ENCODE peak calls at places on chromosomes 6 and 20, in five cellular contexts. F, X, Q, E and T are unnamed samples.

GRCh38 chr6:139708342-139709199 is 334.1 kb upstream of the CITED2 start:
- DNase-seq in Q (no peak), E (no peak), F (no peak), X (peak; percentile 21), T (no peak)

GRCh38 chr6:79467716-79468115 is 69.5 kb downstream of the LCA5 start:
- DNase-seq in E (no peak), Q (no peak), X (no peak), F (no peak), T (no peak)

GRCh38 chr20:56835829-56836228 is 206.7 kb downstream of the TFAP2C start:
- DNase-seq in Q (no peak), X (no peak), F (no peak), E (no peak), T (no peak)

GRCh38 chr20:63665708-63666107 is 7.6 kb downstream of the RTEL1 start:
- DNase-seq in X (no peak), Q (no peak), F (no peak), E (no peak), T (no peak)

GRCh38 chr20:46176744-46177378 is 58.7 kb downstream of the CD40 start:
- DNase-seq in X (no peak), Q (no peak), F (no peak), E (no peak), T (no peak)

GRCh38 chr20:57787969-57788781 is 78.4 kb upstream of the PMEPA1 start:
- DNase-seq in E (no peak), Q (no peak), F (no peak), X (no peak), T (no peak)

GRCh38 chr20:513429-513828 is 30.2 kb downstream of the CSNK2A1 start:
- DNase-seq in E (no peak), Q (no peak), X (no peak), F (no peak), T (no peak)

GRCh38 chr20:56171087-56172012 is 77.2 kb upstream of the MC3R start:
- DNase-seq in Q (no peak), F (peak; percentile 54), E (no peak), X (no peak), T (no peak)

GRCh38 chr20:52532674-52533073 is 341.1 kb upstream of the ZFP64 start:
- DNase-seq in Q (no peak), E (no peak), F (no peak), X (no peak), T (no peak)

GRCh38 chr6:49923826-49924225 is 40.1 kb downstream of the DEFB114 start:
- DNase-seq in X (no peak), E (no peak), F (no peak), Q (no peak), T (no peak)

GRCh38 chr6:9482030-9482731 is 932.7 kb downstream of the TFAP2A start:
- DNase-seq in X (no peak), F (no peak), Q (no peak), E (peak; percentile 78), T (no peak)

GRCh38 chr6:75941509-75941908 is 131.0 kb downstream of the IMPG1 start:
- DNase-seq in F (no peak), X (no peak), Q (no peak), E (no peak), T (no peak)

GRCh38 chr6:143457563-143458359 is 7.2 kb downstream of the PEX3 start:
- DNase-seq in Q (no peak), F (no peak), E (no peak), X (no peak), T (no peak)

GRCh38 chr6:165702669-165703068 is 39.6 kb upstream of the PDE10A start:
- DNase-seq in Q (no peak), X (no peak), E (no peak), F (no peak), T (no peak)

GRCh38 chr20:36585410-36586125 is 12.2 kb downstream of the TGIF2 start:
- DNase-seq in E (no peak), Q (no peak), X (no peak), F (no peak), T (no peak)

GRCh38 chr20:63944078-63944941 is 11.9 kb downstream of the UCKL1 start:
- DNase-seq in X (peak; percentile 21), E (no peak), F (no peak), Q (peak; percentile 20), T (no peak)

GRCh38 chr6:159701413-159701999 is 8.5 kb upstream of the SOD2 start:
- DNase-seq in X (no peak), Q (no peak), F (no peak), E (no peak), T (no peak)

GRCh38 chr6:113447088-113447831 is 409.9 kb upstream of the MARCKS start:
- DNase-seq in F (no peak), E (no peak), Q (no peak), X (no peak), T (no peak)

GRCh38 chr6:35089935-35090505 is 51.1 kb downstream of the TCP11 start:
- DNase-seq in X (no peak), E (no peak), Q (no peak), F (no peak), T (no peak)

GRCh38 chr6:74277749-74278148 is 581.7 kb downstream of the CD109 start:
- DNase-seq in E (no peak), F (no peak), X (no peak), Q (no peak), T (no peak)

GRCh38 chr20:23367770-23368169 is 5.8 kb downstream of the GZF1 start:
- DNase-seq in X (no peak), F (no peak), Q (no peak), E (no peak), T (no peak)

GRCh38 chr20:23366384-23366783 is 4.4 kb downstream of the GZF1 start:
- DNase-seq in X (no peak), F (no peak), E (no peak), Q (no peak), T (no peak)

GRCh38 chr20:23363257-23363649 is 1.3 kb downstream of the GZF1 start:
- DNase-seq in Q (peak; percentile 69), E (no peak), X (no peak), F (peak; percentile 34), T (no peak)

GRCh38 chr20:23368316-23369110 is 6.5 kb downstream of the GZF1 start:
- DNase-seq in E (no peak), Q (no peak), X (no peak), F (no peak), T (no peak)

DNA sequence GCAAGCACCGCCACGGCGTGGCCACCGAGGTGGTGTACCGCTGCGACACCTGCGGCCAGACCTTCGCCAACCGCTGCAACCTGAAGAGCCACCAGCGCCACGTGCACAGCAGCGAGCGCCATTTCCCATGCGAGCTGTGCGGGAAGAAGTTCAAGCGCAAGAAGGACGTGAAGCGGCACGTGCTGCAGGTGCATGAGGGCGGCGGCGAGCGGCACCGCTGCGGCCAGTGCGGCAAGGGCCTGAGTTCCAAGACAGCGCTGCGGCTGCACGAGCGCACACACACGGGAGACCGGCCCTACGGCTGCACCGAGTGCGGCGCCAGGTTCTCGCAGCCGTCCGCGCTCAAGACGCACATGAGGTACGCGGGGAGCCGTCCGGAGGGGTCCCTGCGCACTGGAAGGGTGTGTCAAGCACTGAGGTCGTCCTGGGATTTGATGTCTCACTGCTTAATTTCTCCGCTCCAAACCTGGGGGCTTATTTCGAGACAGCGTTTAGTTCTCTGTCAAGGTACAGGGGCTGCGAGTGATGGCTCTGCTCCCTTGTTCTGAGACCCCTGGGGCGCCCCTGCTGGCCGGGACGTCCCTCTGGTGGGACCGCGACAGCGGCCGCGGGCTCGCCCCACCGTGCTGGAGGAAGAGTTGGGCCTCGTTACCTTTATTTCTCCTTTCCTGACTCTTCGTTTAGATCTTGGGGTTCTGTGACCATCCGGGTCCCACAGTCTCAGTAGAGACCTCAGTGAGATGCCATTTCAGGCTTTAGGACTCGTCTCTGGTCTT is 3.6 kb downstream of the GZF1 start:
- DNase-seq in F (peak; percentile 16), X (no peak), E (no peak), Q (no peak), T (no peak)
- H3K36me3 ChIP-seq in F (no peaks in the 10 kb centered on the region), X (no peaks in the 10 kb centered on the region), E (peaks cover 23% of the 10 kb centered on the region), Q (peaks cover 62% of the 10 kb centered on the region), T (no peaks in the 10 kb centered on the region)

DNA sequence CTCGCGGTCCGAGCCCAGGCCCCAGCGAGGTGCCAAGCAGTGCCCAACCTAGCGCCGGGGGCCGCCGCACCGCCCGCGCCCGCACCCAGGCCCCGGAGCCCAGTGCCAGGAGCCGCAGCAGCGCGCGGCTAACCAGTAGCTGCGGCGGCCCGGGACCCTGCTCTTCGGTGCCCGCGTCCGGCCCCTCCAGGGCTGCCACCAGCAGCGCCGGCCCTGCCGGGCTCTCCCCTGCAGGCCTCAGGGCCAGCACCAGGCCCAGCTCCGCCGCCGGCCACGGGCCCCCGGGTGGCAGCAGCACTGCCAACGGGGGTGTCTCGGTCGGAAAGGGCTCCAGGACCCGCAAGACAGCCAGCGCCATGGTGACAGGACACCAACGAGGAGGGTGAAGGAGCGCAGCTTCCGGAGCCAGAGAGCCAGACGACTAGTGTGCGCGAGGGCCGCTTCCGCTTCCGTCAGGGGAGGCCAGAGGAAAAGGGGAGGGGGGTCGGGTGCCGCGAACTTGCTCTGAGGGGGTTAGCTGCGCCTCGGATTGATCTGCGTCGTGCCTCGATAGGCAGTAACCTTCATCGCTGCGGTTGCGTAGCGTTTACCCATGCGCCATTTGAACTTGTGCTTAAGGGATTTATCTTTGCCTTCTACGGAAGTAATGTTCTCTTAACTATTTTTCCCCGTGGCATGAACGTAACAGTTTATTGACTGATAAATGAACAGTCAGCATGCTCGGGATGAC is at the start of gene PEX6:
- DNase-seq in X (peak; percentile 90), E (peak; percentile 70), F (peak; percentile 91), Q (peak; percentile 90), T (peak; percentile 87)
- TF ChIP-seq POLR2A in X (peak; percentile 82), E (peak; percentile 92), F (no peak), Q (no peak), T (peak; percentile 87)

GRCh38 chr6:170344631-170345576 is 38.3 kb downstream of the FAM120B start:
- DNase-seq in X (no peak), F (no peak), E (peak; percentile 54), Q (peak; percentile 30), T (no peak)
- H3K36me3 ChIP-seq in X (peaks cover 5% of the 10 kb centered on the region), F (no peaks in the 10 kb centered on the region), E (peaks cover 10% of the 10 kb centered on the region), Q (peaks cover 49% of the 10 kb centered on the region), T (peaks cover 3% of the 10 kb centered on the region)

DNA sequence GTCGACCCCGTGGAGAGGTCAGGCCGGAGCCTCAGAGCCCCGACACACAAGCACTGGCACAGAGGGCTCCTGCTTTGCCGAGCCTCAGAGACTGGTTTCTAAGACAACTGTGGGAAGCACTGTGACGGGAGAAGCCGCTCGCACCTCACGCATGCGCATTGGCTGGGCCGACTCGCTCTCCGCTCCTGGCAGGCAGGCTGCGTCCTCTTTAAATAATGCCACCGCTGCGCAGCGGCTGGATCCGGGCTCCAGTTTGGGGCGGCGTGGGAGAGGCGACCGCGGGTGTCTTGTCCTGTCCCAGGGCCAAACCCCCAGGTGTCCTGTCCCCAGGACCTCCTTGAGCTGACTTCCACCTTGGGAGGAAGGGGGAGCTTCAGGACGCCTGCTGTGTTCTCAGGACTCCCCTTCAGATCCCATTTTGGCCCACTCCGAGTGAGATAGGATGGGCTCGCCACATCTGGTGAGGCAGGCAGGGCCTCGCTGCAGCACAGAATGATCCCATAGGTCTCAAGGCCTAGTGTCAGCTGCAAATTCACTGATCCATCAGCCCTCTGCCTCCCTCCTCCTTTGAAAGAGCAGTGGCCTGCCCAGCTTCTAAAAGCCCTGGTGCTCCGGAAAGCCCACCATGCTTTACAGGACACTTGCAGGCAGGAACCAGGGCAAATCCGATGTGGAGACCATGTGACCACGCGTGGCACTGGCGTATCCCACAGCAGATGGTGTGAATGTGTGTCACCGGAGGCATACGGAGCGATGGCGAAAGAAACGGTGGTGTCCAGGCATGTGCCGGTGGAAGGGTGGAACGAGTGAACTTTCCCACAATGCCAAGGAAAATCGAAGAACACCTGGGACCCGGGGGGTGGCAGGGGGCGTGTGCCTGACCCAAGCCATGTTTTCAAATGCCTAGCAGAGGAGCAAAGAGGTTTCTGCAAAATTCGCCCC is 169.3 kb upstream of the ZNF337 start:
- DNase-seq in X (peak; percentile 76), Q (peak; percentile 78), F (peak; percentile 82), E (peak; percentile 49), T (no peak)
- TF ChIP-seq POLR2A in X (no peak), Q (no peak), F (no peak), E (no peak), T (no peak)